ENCODE peak calls at places on chromosomes 12 and 14, in eight cellular contexts. T is AML-193; U is tibial nerve; Y is posterior vena cava; E is GM10248; P is neural crest cell; N is stimulated activated CD4-positive, alpha-beta T cell treated with anti-CD3 and anti-CD28 coated beads, TNF-alpha, amount 100 ng/mL, for 48 hours; D is GF-D8. J is an unnamed sample.

GRCh38 chr14:88346048-88346639 is 23.1 kb upstream of the KCNK10 start:
- DNase-seq in T (no peak), U (no peak), Y (no peak), E (no peak), P (no peak), N (no peak), D (no peak), J (no peak)

GRCh38 chr12:50676761-50677160 is 87.1 kb upstream of the ATF1 start:
- DNase-seq in T (no peak), U (no peak), Y (no peak), E (no peak), P (no peak), N (no peak), D (no peak), J (no peak)

GRCh38 chr12:105485321-105485910 is 154.9 kb downstream of the C12orf75 start:
- DNase-seq in T (no peak), U (no peak), Y (no peak), E (no peak), P (no peak), N (no peak), D (no peak), J (no peak)

GRCh38 chr12:30047499-30048262 is 263.9 kb upstream of the TMTC1 start:
- DNase-seq in T (no peak), U (no peak), Y (no peak), E (no peak), P (no peak), N (no peak), D (no peak), J (no peak)

GRCh38 chr14:103084021-103084919 is at the start of gene LBHD2:
- DNase-seq in T (no peak), U (no peak), Y (no peak), E (no peak), P (no peak), N (no peak), D (no peak), J (no peak)

GRCh38 chr14:94485944-94486841 is 10.2 kb upstream of the SERPINA9 start:
- DNase-seq in T (no peak), U (peak; percentile 39), Y (peak; percentile 86), E (peak; percentile 80), P (peak; percentile 81), N (no peak), D (no peak), J (no peak)

GRCh38 chr12:3833670-3834310 is 39.4 kb downstream of the PARP11 start:
- DNase-seq in T (no peak), U (no peak), Y (no peak), E (no peak), P (no peak), N (no peak), D (no peak), J (no peak)

GRCh38 chr12:12872139-12872933 is 19.0 kb upstream of the GPRC5A start:
- DNase-seq in T (no peak), U (no peak), Y (no peak), E (no peak), P (no peak), N (no peak), D (no peak), J (no peak)

GRCh38 chr14:55430024-55430690 is 10.3 kb downstream of the TBPL2 start:
- DNase-seq in T (peak; percentile 63), U (peak; percentile 43), Y (no peak), E (peak; percentile 65), P (no peak), N (no peak), D (peak; percentile 17), J (peak; percentile 19)

GRCh38 chr12:27185234-27186045 is 58.6 kb upstream of the STK38L start:
- DNase-seq in T (no peak), U (no peak), Y (no peak), E (no peak), P (no peak), N (peak; percentile 6), D (no peak), J (no peak)

GRCh38 chr12:24770334-24770733 is 178.6 kb downstream of the BCAT1 start:
- DNase-seq in T (no peak), U (no peak), Y (no peak), E (no peak), P (no peak), N (no peak), D (no peak), J (no peak)

GRCh38 chr14:103696027-103696402 is 19.2 kb downstream of the XRCC3 start:
- DNase-seq in T (no peak), U (no peak), Y (peak; percentile 36), E (no peak), P (no peak), N (no peak), D (no peak), J (no peak)

GRCh38 chr12:77122236-77122635 is 56.9 kb upstream of the E2F7 start:
- DNase-seq in T (no peak), U (no peak), Y (no peak), E (no peak), P (no peak), N (no peak), D (no peak), J (no peak)

GRCh38 chr12:64625243-64626077 is 15.2 kb downstream of the RASSF3 start:
- DNase-seq in T (peak; percentile 99), U (peak; percentile 23), Y (peak; percentile 88), E (peak; percentile 49), P (no peak), N (no peak), D (peak; percentile 99), J (peak; percentile 58)

GRCh38 chr12:20588057-20588456 is 107.1 kb upstream of the SLCO1C1 start:
- DNase-seq in T (no peak), U (no peak), Y (no peak), E (no peak), P (no peak), N (no peak), D (no peak), J (no peak)

GRCh38 chr12:39401459-39401858 is 41.5 kb downstream of the KIF21A start:
- DNase-seq in T (no peak), U (no peak), Y (no peak), E (no peak), P (no peak), N (no peak), D (no peak), J (no peak)

GRCh38 chr12:9509464-9510166 is 98.1 kb downstream of the KLRB1 start:
- DNase-seq in T (no peak), U (no peak), Y (no peak), E (no peak), P (no peak), N (no peak), D (no peak), J (no peak)

GRCh38 chr12:19120795-19121194 is 8.7 kb upstream of the PLEKHA5 start:
- DNase-seq in T (no peak), U (no peak), Y (no peak), E (no peak), P (no peak), N (no peak), D (no peak), J (no peak)

GRCh38 chr14:99062772-99063418 is 209.1 kb downstream of the BCL11B start:
- DNase-seq in T (no peak), U (no peak), Y (no peak), E (no peak), P (no peak), N (no peak), D (no peak), J (no peak)

J was measured in thoracic aorta.